ENCODE peak calls at places on chromosomes 4 and X, in nine cellular contexts. A, V, U, J, L, F, R, X and M are unnamed samples.

GRCh38 chrX:36963852-36964251 is 44.3 kb upstream of the FAM47C start:
- DNase-seq in X (no peak), F (no peak), V (no peak), U (no peak), J (no peak), L (no peak), R (no peak), A (peak; percentile 15), M (no peak)

GRCh38 chr4:83438719-83439118 is 16.9 kb downstream of the HELQ start:
- DNase-seq in V (no peak), A (no peak), U (no peak), J (no peak), X (no peak), R (no peak), L (no peak), F (no peak), M (no peak)

GRCh38 chr4:77994194-77994721 is 62.9 kb upstream of the FRAS1 start:
- DNase-seq in J (peak; percentile 81), U (peak; percentile 4), R (peak; percentile 96), A (peak; percentile 85), V (peak; percentile 8), L (no peak), F (no peak), X (peak; percentile 34), M (no peak)

GRCh38 chrX:74506310-74507115 is 85.2 kb downstream of the SLC16A2 start:
- DNase-seq in X (no peak), J (no peak), U (no peak), L (no peak), V (no peak), A (no peak), F (no peak), R (no peak), M (no peak)

GRCh38 chrX:16002185-16002584 is 121.2 kb upstream of the GRPR start:
- DNase-seq in U (no peak), X (no peak), L (no peak), A (no peak), R (peak; percentile 6), V (no peak), F (no peak), J (no peak), M (no peak)

GRCh38 chrX:8971116-8971515 is 62.8 kb downstream of the FAM9B start:
- DNase-seq in A (peak; percentile 23), V (no peak), J (peak; percentile 33), X (no peak), F (no peak), U (peak; percentile 50), R (peak; percentile 61), L (no peak), M (peak; percentile 41)

GRCh38 chr4:165398570-165398969 is 19.8 kb downstream of the CPE start:
- DNase-seq in F (no peak), L (no peak), J (peak; percentile 27), V (peak; percentile 20), A (peak; percentile 35), X (no peak), R (peak; percentile 67), U (no peak), M (no peak)

GRCh38 chr4:89836897-89837384 is at the start of gene SNCA:
- DNase-seq in R (peak; percentile 93), U (no peak), J (peak; percentile 74), V (peak; percentile 12), A (peak; percentile 88), F (no peak), X (peak; percentile 88), L (peak; percentile 78), M (peak; percentile 21)

GRCh38 chrX:123859828-123860505 is at the start of gene XIAP:
- DNase-seq in A (peak; percentile 85), X (peak; percentile 72), F (peak; percentile 42), R (peak; percentile 79), V (peak; percentile 87), L (peak; percentile 87), U (peak; percentile 76), J (peak; percentile 89), M (peak; percentile 50)

GRCh38 chr4:140219567-140219966 is 65.6 kb upstream of the MAML3 start:
- DNase-seq in V (no peak), X (no peak), U (no peak), A (peak; percentile 33), R (no peak), L (no peak), F (no peak), J (no peak), M (no peak)

GRCh38 chr4:7247521-7247920 is 55.2 kb downstream of the SORCS2 start:
- DNase-seq in R (no peak), J (no peak), A (no peak), F (no peak), X (no peak), L (no peak), U (no peak), V (no peak), M (no peak)

GRCh38 chr4:101282076-101282844 is 65.1 kb downstream of the PPP3CA start:
- DNase-seq in F (no peak), X (peak; percentile 15), R (peak; percentile 63), A (no peak), V (no peak), U (no peak), L (no peak), J (no peak), M (no peak)

GRCh38 chrX:149469406-149469805 is 35.7 kb downstream of the IDS start:
- DNase-seq in F (no peak), A (no peak), L (no peak), R (no peak), J (no peak), V (no peak), X (no peak), U (no peak), M (no peak)

GRCh38 chrX:3771756-3772155 is 58.3 kb upstream of the PRKX start:
- DNase-seq in J (no peak), L (no peak), A (no peak), X (no peak), U (no peak), F (no peak), V (no peak), R (no peak), M (no peak)

GRCh38 chr4:47669946-47670345 is 167.9 kb downstream of the CORIN start:
- DNase-seq in V (no peak), A (no peak), U (no peak), R (no peak), L (no peak), X (no peak), J (no peak), F (no peak), M (no peak)

GRCh38 chrX:47283015-47283771 is 50.4 kb downstream of the USP11 start:
- DNase-seq in R (no peak), U (no peak), X (no peak), F (no peak), A (no peak), L (no peak), J (no peak), V (no peak), M (no peak)

GRCh38 chr4:52545099-52546069 is 113.7 kb downstream of the USP46 start:
- DNase-seq in X (peak; percentile 43), F (peak; percentile 34), L (peak; percentile 75), U (peak; percentile 62), R (peak; percentile 77), V (peak; percentile 75), A (peak; percentile 72), J (peak; percentile 84), M (peak; percentile 25)

GRCh38 chr4:5734841-5735240 is 23.8 kb downstream of the EVC start:
- DNase-seq in J (no peak), R (no peak), A (no peak), V (no peak), X (no peak), L (no peak), F (no peak), U (no peak), M (no peak)
- H3K36me3 ChIP-seq in J (no peaks in the 10 kb centered on the region), R (no peaks in the 10 kb centered on the region), A (no peaks in the 10 kb centered on the region), V (no peaks in the 10 kb centered on the region), X (no peaks in the 10 kb centered on the region), L (peaks cover 70% of the 10 kb centered on the region), F (no peaks in the 10 kb centered on the region), U (no peaks in the 10 kb centered on the region), M (no peaks in the 10 kb centered on the region)

GRCh38 chrX:140502491-140503229 is 2.2 kb downstream of the SOX3 start:
- DNase-seq in F (no peak), X (no peak), A (peak; percentile 54), R (no peak), V (no peak), U (no peak), L (no peak), J (no peak), M (no peak)
- H3K4me3 ChIP-seq in F (no peak overlapping the region), X (no peak overlapping the region), A (peak overlapping the region; percentile 78), R (peak overlapping the region; percentile 62), V (no peak overlapping the region), U (no peak overlapping the region), L (peak overlapping the region; percentile 48), J (no peak overlapping the region), M (no peak overlapping the region)

DNA sequence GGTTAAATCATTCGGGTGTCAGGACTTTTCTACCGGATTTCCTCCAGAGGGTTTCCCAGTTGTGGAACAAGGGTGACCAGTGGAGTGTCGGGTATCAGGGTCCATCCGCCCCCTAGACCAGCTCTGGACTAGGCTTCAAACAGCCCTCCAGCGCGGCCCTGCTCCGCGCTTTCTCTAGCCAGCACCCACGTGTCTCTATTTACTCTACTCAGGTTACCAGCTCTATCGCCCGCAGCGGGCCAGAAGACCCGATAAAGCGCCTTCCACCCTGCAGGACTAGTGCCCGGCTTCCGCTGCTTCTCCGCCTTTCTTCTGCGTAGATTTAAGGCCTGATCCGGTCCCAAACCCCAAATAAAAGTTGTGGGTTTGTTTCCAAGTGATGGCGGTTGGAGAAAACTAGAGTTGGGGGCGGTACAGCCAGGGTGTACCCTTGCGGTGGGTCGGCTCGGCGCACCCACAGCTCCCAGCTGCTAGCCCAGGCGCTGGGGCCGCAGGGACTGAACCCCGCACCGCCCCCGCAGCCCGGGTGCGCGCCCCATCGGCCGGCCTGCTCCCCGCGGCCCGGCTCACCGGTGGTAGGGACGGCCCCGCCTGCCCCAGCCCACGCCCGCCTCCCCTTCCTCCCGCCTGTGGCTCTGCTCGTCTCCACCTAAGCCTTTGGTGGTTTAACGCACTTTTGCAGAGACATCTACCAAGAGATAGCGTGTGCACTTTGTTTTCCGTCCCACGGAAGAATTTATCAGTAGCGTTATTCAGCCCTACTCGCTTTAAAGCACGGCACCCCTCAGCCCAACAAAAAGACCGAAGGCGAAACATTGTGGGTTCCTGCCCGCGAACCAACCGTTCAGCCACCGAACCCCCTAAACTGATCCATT is 2.1 kb downstream of the LEF1 start:
- DNase-seq in X (peak; percentile 73), L (no peak), F (no peak), J (peak; percentile 56), V (peak; percentile 75), R (peak; percentile 94), U (peak; percentile 57), A (peak; percentile 85), M (peak; percentile 70)
- H3K27me3 ChIP-seq in X (no peaks in the 10 kb centered on the region), L (peaks cover 88% of the 10 kb centered on the region), F (peaks cover 11% of the 10 kb centered on the region), J (peaks cover 55% of the 10 kb centered on the region), V (no peaks in the 10 kb centered on the region), R (peaks cover 99% of the 10 kb centered on the region), U (peaks cover 11% of the 10 kb centered on the region), A (peaks cover 89% of the 10 kb centered on the region), M (no peaks in the 10 kb centered on the region)

DNA sequence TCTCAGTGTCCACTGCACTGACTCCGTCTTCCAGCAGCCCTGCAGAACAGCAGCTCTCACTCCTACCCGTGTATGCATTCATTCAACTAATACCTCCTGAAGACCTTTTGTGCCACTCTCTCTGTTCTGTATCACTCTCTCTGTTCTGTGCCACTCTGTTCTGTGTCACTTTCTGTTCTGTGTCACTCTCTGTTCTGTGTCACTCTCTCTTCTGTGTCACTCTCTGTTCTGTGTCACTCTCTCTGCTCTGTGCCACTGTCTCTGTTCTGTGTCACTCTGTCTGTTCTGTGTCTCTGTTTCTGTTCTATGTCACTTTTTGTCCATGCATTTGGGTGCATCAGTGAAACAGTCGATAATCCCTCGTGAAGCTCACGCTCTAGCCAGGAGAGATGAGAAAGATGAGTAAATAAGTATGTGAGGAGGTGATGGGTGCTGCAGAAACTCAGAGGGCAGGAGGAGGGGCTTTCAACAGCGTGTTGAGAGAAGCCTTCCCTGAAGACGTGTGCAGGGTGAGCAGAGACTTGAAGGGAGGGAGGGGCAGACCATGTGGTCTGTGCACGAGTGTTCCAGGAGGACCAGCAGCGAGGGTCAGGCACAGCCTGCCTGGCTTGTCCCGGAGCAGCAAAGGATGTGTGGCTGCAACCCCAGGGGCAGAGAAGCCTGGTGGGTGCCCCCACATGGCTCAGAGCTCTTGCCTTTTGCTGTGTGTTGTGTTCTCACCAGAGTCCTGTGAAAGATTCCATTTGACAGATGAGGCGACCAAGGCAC is 8.9 kb downstream of the PIGG start:
- DNase-seq in L (no peak), R (no peak), A (no peak), F (no peak), X (no peak), V (no peak), J (no peak), U (no peak), M (no peak)
- H3K36me3 ChIP-seq in L (peaks cover 67% of the 10 kb centered on the region), R (peaks cover 12% of the 10 kb centered on the region), A (no peaks in the 10 kb centered on the region), F (peaks cover 45% of the 10 kb centered on the region), X (peaks cover 82% of the 10 kb centered on the region), V (peaks cover 67% of the 10 kb centered on the region), J (no peaks in the 10 kb centered on the region), U (peaks cover 36% of the 10 kb centered on the region), M (peaks cover 11% of the 10 kb centered on the region)